ENCODE peak calls at places on chromosome X, in nine cellular contexts. One of them, this sample, is unnamed.

GRCh38 chrX:119698835-119699234 is 5.9 kb upstream of the SEPTIN6 start:
- DNase-seq in NCI-H146: peak; percentile 37
- DNase-seq in hypothalamus: no peak
- DNase-seq in HTR-8/SVneo: peak; percentile 57
- DNase-seq in NCI-H446 treated with DMSO at 0.1 percent for 48 hours: peak; percentile 21
- DNase-seq in activated T-cell treated with anti-CD3 and anti-CD28 coated beads, Interleukin-2, amount 50 U/mL, for 4 hours: no peak
- DNase-seq in effector memory CD8-positive, alpha-beta T cell: no peak
- DNase-seq in EL: peak; percentile 63
- DNase-seq in T-helper 17 cell: no peak
- DNase-seq in this sample: no peak

GRCh38 chrX:48937065-48937907 is 18.5 kb upstream of the PIM2 start:
- DNase-seq in NCI-H146: no peak
- DNase-seq in hypothalamus: peak; percentile 8
- DNase-seq in HTR-8/SVneo: no peak
- DNase-seq in NCI-H446 treated with DMSO at 0.1 percent for 48 hours: no peak
- DNase-seq in activated T-cell treated with anti-CD3 and anti-CD28 coated beads, Interleukin-2, amount 50 U/mL, for 4 hours: peak; percentile 85
- DNase-seq in effector memory CD8-positive, alpha-beta T cell: peak; percentile 80
- DNase-seq in EL: no peak
- DNase-seq in T-helper 17 cell: peak; percentile 77
- DNase-seq in this sample: peak; percentile 20

GRCh38 chrX:17030092-17030491 is 83.6 kb downstream of the REPS2 start:
- DNase-seq in NCI-H146: no peak
- DNase-seq in hypothalamus: no peak
- DNase-seq in HTR-8/SVneo: no peak
- DNase-seq in NCI-H446 treated with DMSO at 0.1 percent for 48 hours: no peak
- DNase-seq in activated T-cell treated with anti-CD3 and anti-CD28 coated beads, Interleukin-2, amount 50 U/mL, for 4 hours: no peak
- DNase-seq in effector memory CD8-positive, alpha-beta T cell: no peak
- DNase-seq in EL: no peak
- DNase-seq in T-helper 17 cell: no peak
- DNase-seq in this sample: no peak

GRCh38 chrX:107597264-107597663 is 31.0 kb upstream of the PRPS1 start:
- DNase-seq in NCI-H146: no peak
- DNase-seq in hypothalamus: no peak
- DNase-seq in HTR-8/SVneo: no peak
- DNase-seq in NCI-H446 treated with DMSO at 0.1 percent for 48 hours: no peak
- DNase-seq in activated T-cell treated with anti-CD3 and anti-CD28 coated beads, Interleukin-2, amount 50 U/mL, for 4 hours: no peak
- DNase-seq in effector memory CD8-positive, alpha-beta T cell: no peak
- DNase-seq in EL: no peak
- DNase-seq in T-helper 17 cell: no peak
- DNase-seq in this sample: no peak

GRCh38 chrX:150044556-150044955 is 106.3 kb upstream of the EOLA2 start:
- DNase-seq in NCI-H146: no peak
- DNase-seq in hypothalamus: no peak
- DNase-seq in HTR-8/SVneo: no peak
- DNase-seq in NCI-H446 treated with DMSO at 0.1 percent for 48 hours: no peak
- DNase-seq in activated T-cell treated with anti-CD3 and anti-CD28 coated beads, Interleukin-2, amount 50 U/mL, for 4 hours: no peak
- DNase-seq in effector memory CD8-positive, alpha-beta T cell: no peak
- DNase-seq in EL: peak; percentile 40
- DNase-seq in T-helper 17 cell: no peak
- DNase-seq in this sample: no peak

GRCh38 chrX:108735087-108735679 is 1.2 kb downstream of the IRS4 start:
- DNase-seq in NCI-H146: peak; percentile 62
- DNase-seq in hypothalamus: no peak
- DNase-seq in HTR-8/SVneo: no peak
- DNase-seq in NCI-H446 treated with DMSO at 0.1 percent for 48 hours: no peak
- DNase-seq in activated T-cell treated with anti-CD3 and anti-CD28 coated beads, Interleukin-2, amount 50 U/mL, for 4 hours: no peak
- DNase-seq in effector memory CD8-positive, alpha-beta T cell: no peak
- DNase-seq in EL: no peak
- DNase-seq in T-helper 17 cell: no peak
- DNase-seq in this sample: no peak

GRCh38 chrX:20056704-20057103 is 60.0 kb downstream of the MAP7D2 start:
- DNase-seq in NCI-H146: no peak
- DNase-seq in hypothalamus: no peak
- DNase-seq in HTR-8/SVneo: no peak
- DNase-seq in NCI-H446 treated with DMSO at 0.1 percent for 48 hours: no peak
- DNase-seq in activated T-cell treated with anti-CD3 and anti-CD28 coated beads, Interleukin-2, amount 50 U/mL, for 4 hours: no peak
- DNase-seq in effector memory CD8-positive, alpha-beta T cell: no peak
- DNase-seq in EL: no peak
- DNase-seq in T-helper 17 cell: no peak
- DNase-seq in this sample: no peak

GRCh38 chrX:12771445-12772069 is 19.7 kb upstream of the PRPS2 start:
- DNase-seq in NCI-H146: no peak
- DNase-seq in hypothalamus: no peak
- DNase-seq in HTR-8/SVneo: no peak
- DNase-seq in NCI-H446 treated with DMSO at 0.1 percent for 48 hours: no peak
- DNase-seq in activated T-cell treated with anti-CD3 and anti-CD28 coated beads, Interleukin-2, amount 50 U/mL, for 4 hours: peak; percentile 57
- DNase-seq in effector memory CD8-positive, alpha-beta T cell: peak; percentile 56
- DNase-seq in EL: peak; percentile 13
- DNase-seq in T-helper 17 cell: peak; percentile 51
- DNase-seq in this sample: no peak

GRCh38 chrX:133005038-133005437 is 46.6 kb upstream of the HS6ST2 start:
- DNase-seq in NCI-H146: peak; percentile 2
- DNase-seq in hypothalamus: no peak
- DNase-seq in HTR-8/SVneo: no peak
- DNase-seq in NCI-H446 treated with DMSO at 0.1 percent for 48 hours: no peak
- DNase-seq in activated T-cell treated with anti-CD3 and anti-CD28 coated beads, Interleukin-2, amount 50 U/mL, for 4 hours: no peak
- DNase-seq in effector memory CD8-positive, alpha-beta T cell: no peak
- DNase-seq in EL: no peak
- DNase-seq in T-helper 17 cell: no peak
- DNase-seq in this sample: no peak